ENCODE peak calls at places on chromosomes 1 and 21, in eight cellular contexts. B is upper lobe of right lung; U is GM10248; H is epithelial cell of esophagus; V is uterus; P is right cardiac atrium; L is bronchial epithelial cell; W is stimulated activated CD8-positive, alpha-beta memory T cell treated with anti-CD3 and anti-CD28 coated beads, Interleukin-15, amount 100 ng/mL, for 24 hours. Q is an unnamed sample.

GRCh38 chr1:47838562-47839459 is 158.4 kb downstream of the TRABD2B start:
- DNase-seq in B (peak), U (no peak), H (no peak), V (no peak), P (no peak), L (no peak), W (no peak), Q (no peak)

GRCh38 chr1:115665319-115665718 is 23.5 kb downstream of the VANGL1 start:
- DNase-seq in B (no peak), U (no peak), H (peak), V (no peak), P (no peak), L (peak), W (no peak), Q (peak)

GRCh38 chr1:204152310-204153044 is 633 bp upstream of the ETNK2 start:
- DNase-seq in B (no peak), U (no peak), H (no peak), V (peak), P (peak), L (no peak), W (no peak), Q (no peak)

GRCh38 chr21:38742580-38743260 is 63.0 kb upstream of the ETS2 start:
- DNase-seq in B (no peak), U (no peak), H (no peak), V (no peak), P (no peak), L (no peak), W (no peak), Q (no peak)

GRCh38 chr1:202034683-202035462 is 24.5 kb downstream of the ELF3 start:
- DNase-seq in B (peak), U (peak), H (peak), V (peak), P (peak), L (peak), W (no peak), Q (peak)

GRCh38 chr21:31730687-31731111 is 1.2 kb downstream of the SCAF4 start:
- DNase-seq in B (no peak), U (no peak), H (peak), V (no peak), P (no peak), L (no peak), W (no peak), Q (peak)

GRCh38 chr1:192980856-192981255 is 78.3 kb downstream of the UCHL5 start:
- DNase-seq in B (no peak), U (no peak), H (peak), V (no peak), P (no peak), L (peak), W (no peak), Q (no peak)

GRCh38 chr1:235866207-235866912 is at the start of gene LYST:
- DNase-seq in B (peak), U (peak), H (peak), V (peak), P (peak), L (peak), W (no peak), Q (peak)

GRCh38 chr1:154199563-154199879 is 6.6 kb downstream of the CFAP141 start:
- DNase-seq in B (no peak), U (no peak), H (no peak), V (no peak), P (no peak), L (no peak), W (no peak), Q (no peak)

GRCh38 chr1:16905112-16905855 is 9.5 kb downstream of the RNU1-2 start:
- DNase-seq in B (no peak), U (peak), H (no peak), V (no peak), P (no peak), L (peak), W (no peak), Q (peak)

GRCh38 chr1:25619101-25619890 is 2.7 kb downstream of the MAN1C1 start:
- DNase-seq in B (no peak), U (no peak), H (no peak), V (peak), P (peak), L (no peak), W (no peak), Q (no peak)

GRCh38 chr1:185969028-185969427 is 234.8 kb downstream of the HMCN1 start:
- DNase-seq in B (no peak), U (no peak), H (no peak), V (no peak), P (no peak), L (no peak), W (no peak), Q (no peak)

GRCh38 chr1:30320581-30320890 is 402.8 kb downstream of the MATN1 start:
- DNase-seq in B (no peak), U (no peak), H (no peak), V (no peak), P (no peak), L (no peak), W (no peak), Q (no peak)

GRCh38 chr1:212782422-212783154 is 9.0 kb downstream of the NSL1 start:
- DNase-seq in B (no peak), U (no peak), H (peak), V (no peak), P (no peak), L (peak), W (no peak), Q (peak)

GRCh38 chr1:40745180-40745579 is 38.4 kb upstream of the KCNQ4 start:
- DNase-seq in B (no peak), U (no peak), H (no peak), V (no peak), P (no peak), L (no peak), W (no peak), Q (no peak)